ENCODE peak calls at places on chromosome 13, in five cellular contexts. Z is AG10803, K is dorsolateral prefrontal cortex, M is heart left ventricle, R is prostate gland. T is an unnamed sample.

GRCh38 chr13:42729857-42730402 is 51.5 kb upstream of the FAM216B start:
- DNase-seq in Z (no peak), K (no peak), M (no peak), R (no peak), T (no peak)

GRCh38 chr13:40503026-40503425 is 163.4 kb downstream of the FOXO1 start:
- DNase-seq in Z (no peak), K (no peak), M (no peak), R (no peak), T (no peak)

GRCh38 chr13:20159646-20160345 is 1.1 kb downstream of the GJA3 start:
- DNase-seq in Z (no peak), K (no peak), M (no peak), R (no peak), T (no peak)

GRCh38 chr13:40146586-40147240 is 491.3 kb downstream of the COG6 start:
- DNase-seq in Z (no peak), K (no peak), M (no peak), R (no peak), T (no peak)

GRCh38 chr13:102700088-102701031 is 5.5 kb upstream of the METTL21C start:
- DNase-seq in Z (peak), K (no peak), M (no peak), R (no peak), T (no peak)

GRCh38 chr13:45162194-45162593 is 38.7 kb downstream of the KCTD4 start:
- DNase-seq in Z (peak), K (no peak), M (no peak), R (no peak), T (no peak)

GRCh38 chr13:80340643-80341097 is 256 bp downstream of the SPRY2 start:
- DNase-seq in Z (peak), K (peak), M (no peak), R (no peak), T (peak)

GRCh38 chr13:114283581-114283980 is 2.2 kb downstream of the UPF3A start:
- DNase-seq in Z (no peak), K (no peak), M (no peak), R (no peak), T (no peak)

GRCh38 chr13:77891041-77891440 is 27.6 kb downstream of the EDNRB start:
- DNase-seq in Z (no peak), K (no peak), M (no peak), R (no peak), T (no peak)

GRCh38 chr13:62119739-62120700 is 704.4 kb upstream of the PCDH20 start:
- DNase-seq in Z (no peak), K (no peak), M (no peak), R (no peak), T (no peak)

GRCh38 chr13:56773148-56773547 is 367.6 kb upstream of the PRR20A start:
- DNase-seq in Z (no peak), K (no peak), M (no peak), R (no peak), T (no peak)

GRCh38 chr13:29369060-29369743 is 226.3 kb downstream of the SLC7A1 start:
- DNase-seq in Z (peak), K (no peak), M (no peak), R (peak), T (peak)

GRCh38 chr13:51785592-51786424 is 18.2 kb downstream of the DHRS12 start:
- DNase-seq in Z (peak), K (no peak), M (peak), R (no peak), T (no peak)

GRCh38 chr13:33728271-33729037 is 89.5 kb upstream of the RFC3 start:
- DNase-seq in Z (peak), K (no peak), M (peak), R (no peak), T (no peak)

GRCh38 chr13:32033744-32034143 is 2.2 kb downstream of the FRY start:
- DNase-seq in Z (peak), K (no peak), M (no peak), R (no peak), T (no peak)

GRCh38 chr13:30266751-30267150 is 40.6 kb downstream of the KATNAL1 start:
- DNase-seq in Z (peak), K (no peak), M (no peak), R (no peak), T (no peak)

GRCh38 chr13:31742102-31742695 is 2.9 kb downstream of the RXFP2 start:
- DNase-seq in Z (peak), K (peak), M (peak), R (peak), T (peak)

GRCh38 chr13:26681036-26681435 is 79.5 kb downstream of the GPR12 start:
- DNase-seq in Z (no peak), K (no peak), M (no peak), R (no peak), T (no peak)

GRCh38 chr13:37109080-37109678 is 3.7 kb upstream of the CSNK1A1L start:
- DNase-seq in Z (peak), K (no peak), M (no peak), R (no peak), T (peak)

GRCh38 chr13:37107868-37108267 is 2.4 kb upstream of the CSNK1A1L start:
- DNase-seq in Z (no peak), K (no peak), M (no peak), R (no peak), T (no peak)

GRCh38 chr13:37106642-37107041 is 1.2 kb upstream of the CSNK1A1L start:
- DNase-seq in Z (no peak), K (no peak), M (no peak), R (no peak), T (no peak)

GRCh38 chr13:37102896-37103295 is 2.6 kb downstream of the CSNK1A1L start:
- DNase-seq in Z (peak), K (no peak), M (no peak), R (no peak), T (no peak)

GRCh38 chr13:37105251-37105714 is at the start of gene CSNK1A1L:
- DNase-seq in Z (no peak), K (no peak), M (no peak), R (no peak), T (no peak)
- H3K4me3 ChIP-seq in Z (no peak), K (no peak), M (no peak), R (no peak), T (no peak)

GRCh38 chr13:109273326-109273751 is 513.0 kb downstream of the IRS2 start:
- DNase-seq in Z (peak), K (no peak), M (no peak), R (no peak), T (peak)

GRCh38 chr13:109275390-109275789 is 511.0 kb downstream of the IRS2 start:
- DNase-seq in Z (no peak), K (no peak), M (no peak), R (no peak), T (no peak)

GRCh38 chr13:109272595-109273325 is 513.6 kb downstream of the IRS2 start:
- DNase-seq in Z (no peak), K (no peak), M (no peak), R (no peak), T (peak)

GRCh38 chr13:109275848-109276247 is 510.5 kb downstream of the IRS2 start:
- DNase-seq in Z (no peak), K (no peak), M (no peak), R (peak), T (no peak)

DNA sequence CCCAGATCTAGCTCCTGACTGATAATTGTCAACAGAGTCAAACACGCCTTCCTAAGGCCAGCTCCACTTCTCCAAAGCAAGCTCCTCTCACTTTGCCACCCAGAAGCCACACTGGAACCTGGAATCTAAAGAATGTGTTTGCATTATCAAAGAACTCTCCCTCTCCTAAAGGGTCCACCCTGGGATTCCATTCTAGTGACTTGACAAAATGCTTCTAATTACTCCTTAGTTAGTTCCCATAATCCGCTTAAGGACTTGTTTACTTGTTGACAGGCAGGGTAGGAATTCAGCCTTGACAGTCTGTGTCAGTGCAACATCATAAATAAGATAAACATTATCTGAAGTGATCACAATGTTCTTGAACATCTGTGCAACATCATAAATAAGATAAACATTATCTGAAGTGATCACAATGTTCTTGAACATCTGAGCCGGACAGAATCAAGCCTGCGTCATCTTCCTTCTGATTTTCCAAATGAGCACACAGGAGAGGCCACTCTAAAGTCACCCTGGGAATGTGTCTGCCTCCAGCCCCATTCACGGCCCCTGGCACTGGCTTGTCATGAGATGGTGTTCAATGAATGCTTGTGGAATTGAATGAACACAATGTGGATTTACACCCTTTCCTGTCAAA is 512.1 kb downstream of the IRS2 start:
- DNase-seq in Z (peak), K (no peak), M (peak), R (no peak), T (peak)
- H3K4me3 ChIP-seq in Z (no peak), K (no peak), M (no peak), R (no peak), T (no peak)

DNA sequence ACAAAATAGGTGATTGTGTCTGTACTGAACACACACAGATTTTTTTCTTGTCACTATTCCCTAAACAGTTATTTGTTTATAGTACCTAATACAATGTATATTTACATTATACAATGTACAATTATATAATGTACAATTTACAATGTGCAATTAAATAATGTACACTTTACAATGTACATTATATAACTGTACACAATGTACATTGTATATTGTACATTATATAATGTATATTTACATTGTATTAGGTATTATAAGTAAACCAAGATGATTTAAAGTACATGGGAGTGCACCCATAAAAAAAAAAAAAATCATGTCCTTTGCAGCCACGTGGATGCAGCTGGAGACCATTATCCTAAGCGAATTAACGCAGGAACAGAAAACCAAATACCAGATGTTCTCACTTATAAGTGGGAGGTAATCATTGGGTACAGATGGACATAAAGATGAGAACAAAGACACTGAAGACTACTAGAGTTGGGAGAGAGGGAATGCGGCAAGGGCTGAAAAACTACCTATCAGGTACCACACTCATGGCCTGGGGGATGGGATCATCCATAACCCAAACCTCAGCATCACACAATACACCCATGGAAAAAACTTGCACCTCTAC is 68.1 kb downstream of the ABCC4 start:
- DNase-seq in Z (peak), K (no peak), M (no peak), R (no peak), T (no peak)
- H3K4me3 ChIP-seq in Z (no peak), K (no peak), M (no peak), R (no peak), T (no peak)

GRCh38 chr13:110560606-110561334 is 752 bp downstream of the RAB20 start:
- DNase-seq in Z (no peak), K (no peak), M (peak), R (no peak), T (peak)

GRCh38 chr13:110557610-110558305 is 3.8 kb downstream of the RAB20 start:
- DNase-seq in Z (no peak), K (no peak), M (no peak), R (no peak), T (no peak)

GRCh38 chr13:110559429-110559943 is 2.0 kb downstream of the RAB20 start:
- DNase-seq in Z (peak), K (no peak), M (peak), R (no peak), T (peak)

GRCh38 chr13:110561335-110562033 is at the start of gene RAB20:
- DNase-seq in Z (peak), K (peak), M (peak), R (peak), T (peak)

DNA sequence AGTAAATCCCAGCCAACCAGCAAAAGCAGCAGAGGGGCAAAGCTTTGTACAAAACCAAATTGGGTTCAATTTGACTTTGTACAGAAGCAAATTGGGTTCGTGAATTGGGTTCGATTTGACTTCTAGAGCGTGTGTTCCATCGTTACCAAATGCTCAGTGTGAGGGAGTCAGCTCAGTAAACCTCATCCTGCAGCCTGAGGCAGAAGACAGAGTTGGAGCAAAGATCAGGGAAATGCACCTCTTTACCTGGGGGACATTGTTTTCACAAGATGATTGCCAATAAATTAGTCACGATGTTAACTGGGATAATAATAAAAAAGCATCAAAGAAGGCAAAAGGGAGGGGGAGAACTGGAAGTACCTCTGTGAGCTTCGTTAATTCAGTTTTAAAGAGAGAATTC is 1.5 kb downstream of the RAB20 start:
- DNase-seq in Z (no peak), K (no peak), M (no peak), R (no peak), T (no peak)
- H3K4me3 ChIP-seq in Z (peak), K (peak), M (peak), R (peak), T (no peak)